ENCODE peak calls at places on chromosomes 13 and 19, in four cellular contexts. One of them, this sample, is unnamed.

GRCh38 chr13:114173261-114173660 is 5.8 kb upstream of the CFAP97D2 start:
- DNase-seq in PC-3: no peak
- DNase-seq in amniotic epithelial cell: no peak
- DNase-seq in T-helper 2 cell: no peak
- DNase-seq in this sample: no peak

GRCh38 chr13:64924401-64924800 is 2305.7 kb downstream of the PCDH9 start:
- DNase-seq in PC-3: no peak
- DNase-seq in amniotic epithelial cell: no peak
- DNase-seq in T-helper 2 cell: no peak
- DNase-seq in this sample: no peak

GRCh38 chr19:45470147-45471081 is 2.6 kb downstream of the FOSB start:
- DNase-seq in PC-3: peak
- DNase-seq in amniotic epithelial cell: peak
- DNase-seq in T-helper 2 cell: no peak
- DNase-seq in this sample: no peak

GRCh38 chr19:18415177-18415867 is 3.9 kb upstream of the SSBP4 start:
- DNase-seq in PC-3: no peak
- DNase-seq in amniotic epithelial cell: peak
- DNase-seq in T-helper 2 cell: no peak
- DNase-seq in this sample: peak

GRCh38 chr19:16325161-16325527 is 518 bp downstream of the KLF2 start:
- DNase-seq in PC-3: no peak
- DNase-seq in amniotic epithelial cell: no peak
- DNase-seq in T-helper 2 cell: peak
- DNase-seq in this sample: peak

GRCh38 chr19:49680473-49681351 is 3.6 kb downstream of the PRMT1 start:
- DNase-seq in PC-3: peak
- DNase-seq in amniotic epithelial cell: peak
- DNase-seq in T-helper 2 cell: peak
- DNase-seq in this sample: peak

GRCh38 chr19:15195381-15195964 is 5.3 kb downstream of the NOTCH3 start:
- DNase-seq in PC-3: peak
- DNase-seq in amniotic epithelial cell: peak
- DNase-seq in T-helper 2 cell: no peak
- DNase-seq in this sample: peak

GRCh38 chr19:54155694-54156093 is 3.8 kb downstream of the LENG1 start:
- DNase-seq in PC-3: no peak
- DNase-seq in amniotic epithelial cell: no peak
- DNase-seq in T-helper 2 cell: no peak
- DNase-seq in this sample: no peak